ENCODE peak calls at places on chromosomes 5 and 9, in six cellular contexts. One of them, this sample, is unnamed.

GRCh38 chr9:5357431-5358105 is 17.9 kb upstream of the RLN1 start:
- DNase-seq in GM13977: no peak
- DNase-seq in AG04450: no peak
- DNase-seq in fibroblast of pulmonary artery: no peak
- DNase-seq in spleen: no peak
- DNase-seq in CD4-positive, alpha-beta T cell: no peak
- DNase-seq in this sample: no peak

GRCh38 chr9:32011049-32011448 is 373.4 kb upstream of the ACO1 start:
- DNase-seq in GM13977: no peak
- DNase-seq in AG04450: no peak
- DNase-seq in fibroblast of pulmonary artery: no peak
- DNase-seq in spleen: no peak
- DNase-seq in CD4-positive, alpha-beta T cell: no peak
- DNase-seq in this sample: no peak

GRCh38 chr5:123490974-123491373 is 21.0 kb upstream of the CSNK1G3 start:
- DNase-seq in GM13977: no peak
- DNase-seq in AG04450: no peak
- DNase-seq in fibroblast of pulmonary artery: no peak
- DNase-seq in spleen: no peak
- DNase-seq in CD4-positive, alpha-beta T cell: no peak
- DNase-seq in this sample: no peak

GRCh38 chr5:139312075-139312474 is 18.5 kb downstream of the MATR3 start:
- DNase-seq in GM13977: no peak
- DNase-seq in AG04450: no peak
- DNase-seq in fibroblast of pulmonary artery: no peak
- DNase-seq in spleen: no peak
- DNase-seq in CD4-positive, alpha-beta T cell: no peak
- DNase-seq in this sample: no peak

GRCh38 chr5:63959177-63959982 is 2.9 kb downstream of the HTR1A start:
- DNase-seq in GM13977: no peak
- DNase-seq in AG04450: no peak
- DNase-seq in fibroblast of pulmonary artery: no peak
- DNase-seq in spleen: peak
- DNase-seq in CD4-positive, alpha-beta T cell: no peak
- DNase-seq in this sample: no peak

GRCh38 chr9:13278368-13279246 is 885 bp downstream of the MPDZ start:
- DNase-seq in GM13977: no peak
- DNase-seq in AG04450: no peak
- DNase-seq in fibroblast of pulmonary artery: peak
- DNase-seq in spleen: peak
- DNase-seq in CD4-positive, alpha-beta T cell: no peak
- DNase-seq in this sample: peak

GRCh38 chr9:33151601-33152000 is 15.5 kb downstream of the B4GALT1 start:
- DNase-seq in GM13977: no peak
- DNase-seq in AG04450: no peak
- DNase-seq in fibroblast of pulmonary artery: no peak
- DNase-seq in spleen: no peak
- DNase-seq in CD4-positive, alpha-beta T cell: no peak
- DNase-seq in this sample: no peak

GRCh38 chr9:80231847-80232246 is 660.1 kb downstream of the TLE4 start:
- DNase-seq in GM13977: no peak
- DNase-seq in AG04450: no peak
- DNase-seq in fibroblast of pulmonary artery: no peak
- DNase-seq in spleen: peak
- DNase-seq in CD4-positive, alpha-beta T cell: no peak
- DNase-seq in this sample: no peak

GRCh38 chr5:169970911-169971436 is 9.3 kb downstream of the INSYN2B start:
- DNase-seq in GM13977: no peak
- DNase-seq in AG04450: peak
- DNase-seq in fibroblast of pulmonary artery: peak
- DNase-seq in spleen: peak
- DNase-seq in CD4-positive, alpha-beta T cell: no peak
- DNase-seq in this sample: no peak

GRCh38 chr9:126374366-126374781 is 47.7 kb downstream of the MVB12B start:
- DNase-seq in GM13977: no peak
- DNase-seq in AG04450: no peak
- DNase-seq in fibroblast of pulmonary artery: no peak
- DNase-seq in spleen: no peak
- DNase-seq in CD4-positive, alpha-beta T cell: no peak
- DNase-seq in this sample: no peak

GRCh38 chr5:14776640-14777039 is 94.9 kb downstream of the ANKH start:
- DNase-seq in GM13977: no peak
- DNase-seq in AG04450: no peak
- DNase-seq in fibroblast of pulmonary artery: no peak
- DNase-seq in spleen: no peak
- DNase-seq in CD4-positive, alpha-beta T cell: no peak
- DNase-seq in this sample: no peak

GRCh38 chr9:77293949-77294348 is 116.6 kb downstream of the VPS13A start:
- DNase-seq in GM13977: no peak
- DNase-seq in AG04450: no peak
- DNase-seq in fibroblast of pulmonary artery: no peak
- DNase-seq in spleen: no peak
- DNase-seq in CD4-positive, alpha-beta T cell: no peak
- DNase-seq in this sample: no peak

GRCh38 chr5:14171091-14171490 is 27.9 kb downstream of the TRIO start:
- DNase-seq in GM13977: no peak
- DNase-seq in AG04450: no peak
- DNase-seq in fibroblast of pulmonary artery: no peak
- DNase-seq in spleen: no peak
- DNase-seq in CD4-positive, alpha-beta T cell: no peak
- DNase-seq in this sample: no peak

GRCh38 chr9:130193119-130193518 is 20.9 kb downstream of the NCS1 start:
- DNase-seq in GM13977: no peak
- DNase-seq in AG04450: no peak
- DNase-seq in fibroblast of pulmonary artery: no peak
- DNase-seq in spleen: no peak
- DNase-seq in CD4-positive, alpha-beta T cell: no peak
- DNase-seq in this sample: no peak

GRCh38 chr5:177233206-177233605 is 70.3 kb downstream of the RAB24 start:
- DNase-seq in GM13977: no peak
- DNase-seq in AG04450: no peak
- DNase-seq in fibroblast of pulmonary artery: no peak
- DNase-seq in spleen: no peak
- DNase-seq in CD4-positive, alpha-beta T cell: no peak
- DNase-seq in this sample: no peak

GRCh38 chr9:114216081-114216480 is 60.7 kb downstream of the COL27A1 start:
- DNase-seq in GM13977: no peak
- DNase-seq in AG04450: no peak
- DNase-seq in fibroblast of pulmonary artery: peak
- DNase-seq in spleen: no peak
- DNase-seq in CD4-positive, alpha-beta T cell: no peak
- DNase-seq in this sample: no peak

GRCh38 chr5:16597946-16598694 is 18.7 kb downstream of the RETREG1 start:
- DNase-seq in GM13977: no peak
- DNase-seq in AG04450: no peak
- DNase-seq in fibroblast of pulmonary artery: no peak
- DNase-seq in spleen: no peak
- DNase-seq in CD4-positive, alpha-beta T cell: no peak
- DNase-seq in this sample: no peak

GRCh38 chr5:141510850-141511718 is 22.2 kb downstream of the PCDHGC5 start:
- DNase-seq in GM13977: peak
- DNase-seq in AG04450: no peak
- DNase-seq in fibroblast of pulmonary artery: no peak
- DNase-seq in spleen: no peak
- DNase-seq in CD4-positive, alpha-beta T cell: no peak
- DNase-seq in this sample: no peak

GRCh38 chr5:149935431-149935901 is 9.1 kb downstream of the PDE6A start:
- DNase-seq in GM13977: no peak
- DNase-seq in AG04450: no peak
- DNase-seq in fibroblast of pulmonary artery: no peak
- DNase-seq in spleen: no peak
- DNase-seq in CD4-positive, alpha-beta T cell: no peak
- DNase-seq in this sample: no peak

GRCh38 chr5:149931992-149932436 is 12.6 kb downstream of the PDE6A start:
- DNase-seq in GM13977: no peak
- DNase-seq in AG04450: no peak
- DNase-seq in fibroblast of pulmonary artery: no peak
- DNase-seq in spleen: no peak
- DNase-seq in CD4-positive, alpha-beta T cell: no peak
- DNase-seq in this sample: no peak

GRCh38 chr5:149930060-149930753 is 14.4 kb downstream of the PDE6A start:
- DNase-seq in GM13977: no peak
- DNase-seq in AG04450: no peak
- DNase-seq in fibroblast of pulmonary artery: peak
- DNase-seq in spleen: no peak
- DNase-seq in CD4-positive, alpha-beta T cell: no peak
- DNase-seq in this sample: no peak

GRCh38 chr5:149930754-149931574 is 13.6 kb downstream of the PDE6A start:
- DNase-seq in GM13977: no peak
- DNase-seq in AG04450: no peak
- DNase-seq in fibroblast of pulmonary artery: no peak
- DNase-seq in spleen: no peak
- DNase-seq in CD4-positive, alpha-beta T cell: no peak
- DNase-seq in this sample: no peak

DNA sequence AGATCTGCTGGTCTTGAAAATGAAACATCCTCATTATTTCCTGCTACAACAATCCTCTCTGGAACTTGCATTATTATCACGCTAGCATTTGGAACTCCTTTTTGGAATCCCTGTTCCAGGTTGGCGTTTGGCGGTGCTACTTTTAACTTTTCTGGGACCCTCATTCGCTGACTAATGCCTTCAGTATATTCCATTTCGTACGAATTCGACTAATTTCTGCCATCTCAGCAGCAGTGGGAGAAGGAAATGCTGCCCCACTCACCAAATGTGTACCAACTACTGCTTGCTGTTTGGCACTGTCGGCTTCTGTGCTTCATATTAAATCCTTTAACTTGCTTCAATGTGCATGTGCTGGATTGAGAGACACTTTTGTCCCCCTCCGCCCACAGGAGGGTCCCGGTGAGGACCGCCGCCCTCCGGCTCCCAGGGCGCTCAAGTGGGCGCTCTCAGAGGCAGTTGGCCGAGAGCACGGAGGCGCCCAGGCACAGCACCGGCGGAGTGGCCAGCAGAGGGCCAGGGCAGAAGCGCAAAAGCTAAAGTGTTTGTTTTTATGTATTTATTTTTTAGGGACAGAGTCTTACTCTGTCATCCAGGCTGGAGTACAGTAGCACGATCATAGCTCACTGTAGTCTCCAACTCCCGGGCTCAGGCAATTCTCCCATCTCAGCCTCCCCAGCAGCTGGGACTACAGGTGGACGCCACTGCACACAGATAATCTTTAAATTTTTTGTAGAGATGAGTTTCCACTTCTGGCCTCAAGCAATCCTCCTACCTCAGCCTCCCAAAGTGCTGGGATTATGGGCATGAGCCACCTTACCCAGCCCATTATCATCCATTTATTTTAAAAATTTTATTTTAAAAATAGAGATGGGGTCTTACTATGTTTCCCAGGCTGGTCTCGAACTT is 11.9 kb downstream of the PDE6A start:
- DNase-seq in GM13977: no peak
- DNase-seq in AG04450: no peak
- DNase-seq in fibroblast of pulmonary artery: peak
- DNase-seq in spleen: peak
- DNase-seq in CD4-positive, alpha-beta T cell: no peak
- DNase-seq in this sample: no peak
- TF ChIP-seq CTCF in GM13977: no peak
- TF ChIP-seq CTCF in AG04450: peak
- TF ChIP-seq CTCF in fibroblast of pulmonary artery: peak
- TF ChIP-seq CTCF in spleen: peak
- TF ChIP-seq CTCF in CD4-positive, alpha-beta T cell: no peak
- TF ChIP-seq CTCF in this sample: no peak

GRCh38 chr9:94630281-94630680 is 9.0 kb downstream of the FBP1 start:
- DNase-seq in GM13977: no peak
- DNase-seq in AG04450: no peak
- DNase-seq in fibroblast of pulmonary artery: no peak
- DNase-seq in spleen: no peak
- DNase-seq in CD4-positive, alpha-beta T cell: no peak
- DNase-seq in this sample: no peak

GRCh38 chr9:94630833-94631232 is 8.5 kb downstream of the FBP1 start:
- DNase-seq in GM13977: no peak
- DNase-seq in AG04450: no peak
- DNase-seq in fibroblast of pulmonary artery: no peak
- DNase-seq in spleen: no peak
- DNase-seq in CD4-positive, alpha-beta T cell: no peak
- DNase-seq in this sample: no peak

GRCh38 chr9:94627287-94627686 is 12.0 kb downstream of the FBP1 start:
- DNase-seq in GM13977: no peak
- DNase-seq in AG04450: no peak
- DNase-seq in fibroblast of pulmonary artery: no peak
- DNase-seq in spleen: no peak
- DNase-seq in CD4-positive, alpha-beta T cell: no peak
- DNase-seq in this sample: no peak

GRCh38 chr9:94631599-94631998 is 7.7 kb downstream of the FBP1 start:
- DNase-seq in GM13977: no peak
- DNase-seq in AG04450: no peak
- DNase-seq in fibroblast of pulmonary artery: no peak
- DNase-seq in spleen: no peak
- DNase-seq in CD4-positive, alpha-beta T cell: no peak
- DNase-seq in this sample: no peak

DNA sequence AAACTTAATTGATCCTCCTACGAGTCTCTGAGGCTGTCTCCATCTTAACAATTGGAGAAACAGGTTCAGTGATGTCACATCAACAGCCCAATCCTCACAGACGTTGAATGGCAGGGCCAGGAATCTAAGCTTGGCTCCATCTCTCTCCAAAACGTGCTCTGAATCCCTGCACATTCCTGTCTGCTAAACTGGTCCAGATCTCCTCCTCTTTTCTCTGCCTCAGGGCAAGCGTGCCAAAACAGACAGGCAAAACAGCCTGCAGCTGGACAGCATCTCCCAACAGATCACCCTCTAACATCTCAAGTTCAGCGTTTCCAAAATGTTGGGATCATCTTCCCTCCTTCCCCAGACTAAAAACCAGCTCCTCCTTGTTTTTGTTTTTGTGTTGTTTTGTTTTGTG is 6.6 kb downstream of the FBP1 start:
- DNase-seq in GM13977: no peak
- DNase-seq in AG04450: no peak
- DNase-seq in fibroblast of pulmonary artery: no peak
- DNase-seq in spleen: no peak
- DNase-seq in CD4-positive, alpha-beta T cell: no peak
- DNase-seq in this sample: no peak
- TF ChIP-seq CTCF in GM13977: no peak
- TF ChIP-seq CTCF in AG04450: no peak
- TF ChIP-seq CTCF in fibroblast of pulmonary artery: no peak
- TF ChIP-seq CTCF in spleen: no peak
- TF ChIP-seq CTCF in CD4-positive, alpha-beta T cell: no peak
- TF ChIP-seq CTCF in this sample: no peak

GRCh38 chr9:89919171-89919681 is 314.4 kb downstream of the GADD45G start:
- DNase-seq in GM13977: peak
- DNase-seq in AG04450: no peak
- DNase-seq in fibroblast of pulmonary artery: no peak
- DNase-seq in spleen: no peak
- DNase-seq in CD4-positive, alpha-beta T cell: peak
- DNase-seq in this sample: peak
- TF ChIP-seq CTCF in GM13977: peak
- TF ChIP-seq CTCF in AG04450: no peak
- TF ChIP-seq CTCF in fibroblast of pulmonary artery: peak
- TF ChIP-seq CTCF in spleen: peak
- TF ChIP-seq CTCF in CD4-positive, alpha-beta T cell: no peak
- TF ChIP-seq CTCF in this sample: peak

GRCh38 chr5:108945094-108945493 is 197.4 kb downstream of the FER start:
- DNase-seq in GM13977: no peak
- DNase-seq in AG04450: no peak
- DNase-seq in fibroblast of pulmonary artery: peak
- DNase-seq in spleen: no peak
- DNase-seq in CD4-positive, alpha-beta T cell: no peak
- DNase-seq in this sample: no peak

GRCh38 chr5:108935602-108936001 is 187.9 kb downstream of the FER start:
- DNase-seq in GM13977: no peak
- DNase-seq in AG04450: peak
- DNase-seq in fibroblast of pulmonary artery: no peak
- DNase-seq in spleen: no peak
- DNase-seq in CD4-positive, alpha-beta T cell: no peak
- DNase-seq in this sample: no peak

GRCh38 chr5:108940500-108940899 is 192.8 kb downstream of the FER start:
- DNase-seq in GM13977: no peak
- DNase-seq in AG04450: no peak
- DNase-seq in fibroblast of pulmonary artery: no peak
- DNase-seq in spleen: no peak
- DNase-seq in CD4-positive, alpha-beta T cell: no peak
- DNase-seq in this sample: no peak
- TF ChIP-seq CTCF in GM13977: no peak
- TF ChIP-seq CTCF in AG04450: no peak
- TF ChIP-seq CTCF in fibroblast of pulmonary artery: no peak
- TF ChIP-seq CTCF in spleen: no peak
- TF ChIP-seq CTCF in CD4-positive, alpha-beta T cell: no peak
- TF ChIP-seq CTCF in this sample: no peak